ENCODE peak calls at places on chromosomes 12 and 14, in ten cellular contexts. S is cardiac muscle cell, A is tibial nerve, V is RWPE1, I is BJ, U is fibroblast of lung, K is GM13976, Z is brain microvascular endothelial cell, Q is nephron progenitor cell, D is AG09309. M is an unnamed sample.

GRCh38 chr14:23550131-23550826 is 1.3 kb downstream of the ZFHX2 start:
- DNase-seq in S (no peak), A (no peak), V (no peak), I (no peak), U (no peak), K (no peak), Z (no peak), Q (no peak), D (no peak), M (no peak)

GRCh38 chr12:100337299-100337698 is 19.6 kb upstream of the SLC17A8 start:
- DNase-seq in S (no peak), A (no peak), V (no peak), I (no peak), U (no peak), K (no peak), Z (no peak), Q (no peak), D (no peak), M (no peak)

GRCh38 chr12:57430117-57430930 is 519 bp downstream of the R3HDM2 start:
- DNase-seq in S (peak), A (no peak), V (peak), I (no peak), U (peak), K (no peak), Z (peak), Q (peak), D (no peak), M (no peak)

GRCh38 chr12:65229441-65229840 is 49.0 kb upstream of the MSRB3 start:
- DNase-seq in S (peak), A (no peak), V (peak), I (peak), U (peak), K (no peak), Z (peak), Q (no peak), D (peak), M (no peak)

GRCh38 chr12:67068773-67069450 is 200.2 kb upstream of the CAND1 start:
- DNase-seq in S (peak), A (no peak), V (peak), I (no peak), U (peak), K (peak), Z (no peak), Q (peak), D (no peak), M (no peak)

GRCh38 chr12:121611306-121611705 is 15.0 kb upstream of the ORAI1 start:
- DNase-seq in S (no peak), A (no peak), V (peak), I (no peak), U (no peak), K (peak), Z (no peak), Q (peak), D (no peak), M (peak)

GRCh38 chr14:101917413-101918124 is 46.8 kb upstream of the DYNC1H1 start:
- DNase-seq in S (no peak), A (no peak), V (no peak), I (no peak), U (no peak), K (no peak), Z (no peak), Q (peak), D (no peak), M (no peak)

GRCh38 chr14:67522270-67522669 is 10.8 kb upstream of the PLEKHH1 start:
- DNase-seq in S (no peak), A (no peak), V (no peak), I (no peak), U (no peak), K (no peak), Z (no peak), Q (no peak), D (no peak), M (no peak)

GRCh38 chr12:63362801-63363200 is 211.8 kb upstream of the AVPR1A start:
- DNase-seq in S (no peak), A (no peak), V (no peak), I (peak), U (peak), K (no peak), Z (peak), Q (no peak), D (no peak), M (no peak)

GRCh38 chr14:39582028-39582654 is 149.9 kb upstream of the FBXO33 start:
- DNase-seq in S (no peak), A (no peak), V (no peak), I (no peak), U (no peak), K (no peak), Z (no peak), Q (no peak), D (no peak), M (no peak)

GRCh38 chr14:39576726-39577125 is 144.5 kb upstream of the FBXO33 start:
- DNase-seq in S (no peak), A (no peak), V (no peak), I (no peak), U (peak), K (no peak), Z (no peak), Q (no peak), D (no peak), M (no peak)

GRCh38 chr14:39576258-39576657 is 144.0 kb upstream of the FBXO33 start:
- DNase-seq in S (no peak), A (no peak), V (no peak), I (no peak), U (no peak), K (no peak), Z (no peak), Q (no peak), D (no peak), M (no peak)

GRCh38 chr14:39581474-39581873 is 149.2 kb upstream of the FBXO33 start:
- DNase-seq in S (peak), A (no peak), V (no peak), I (no peak), U (no peak), K (no peak), Z (no peak), Q (no peak), D (no peak), M (no peak)
- TF ChIP-seq CTCF in S (no peak), A (no peak), V (peak), I (no peak), U (no peak), K (no peak), Z (no peak), Q (peak), D (no peak), M (no peak)

DNA sequence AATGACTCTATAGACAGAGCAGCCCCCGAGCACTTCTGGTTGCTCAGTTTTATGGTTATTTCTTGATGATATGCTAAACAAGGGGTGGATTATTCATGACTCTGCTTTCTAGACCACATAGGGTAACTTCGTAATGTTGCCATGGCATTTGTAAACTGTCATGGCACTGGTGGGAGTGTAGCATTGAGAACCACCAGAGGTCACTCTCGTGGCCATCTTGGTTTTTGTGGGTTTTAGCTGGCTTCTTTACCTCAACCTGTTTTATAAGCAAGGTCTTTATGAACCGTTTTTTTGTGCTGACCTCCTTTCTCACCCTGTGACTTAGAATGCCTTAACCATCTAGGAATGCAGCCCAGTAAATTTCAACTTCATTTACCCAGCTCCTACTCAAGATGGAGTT is 1036.2 kb upstream of the FLRT2 start:
- DNase-seq in S (peak), A (no peak), V (no peak), I (no peak), U (peak), K (no peak), Z (peak), Q (no peak), D (no peak), M (no peak)
- TF ChIP-seq CTCF in S (no peak), A (no peak), V (no peak), I (no peak), U (peak), K (no peak), Z (peak), Q (no peak), D (no peak), M (no peak)

GRCh38 chr12:85955127-85955526 is 81.0 kb downstream of the NTS start:
- DNase-seq in S (peak), A (no peak), V (peak), I (no peak), U (no peak), K (no peak), Z (no peak), Q (no peak), D (no peak), M (no peak)

GRCh38 chr12:85948340-85948739 is 74.2 kb downstream of the NTS start:
- DNase-seq in S (no peak), A (no peak), V (no peak), I (no peak), U (no peak), K (no peak), Z (no peak), Q (no peak), D (no peak), M (no peak)

GRCh38 chr12:85947286-85947685 is 73.2 kb downstream of the NTS start:
- DNase-seq in S (no peak), A (no peak), V (no peak), I (no peak), U (no peak), K (no peak), Z (no peak), Q (no peak), D (no peak), M (no peak)

GRCh38 chr12:85949253-85949652 is 75.2 kb downstream of the NTS start:
- DNase-seq in S (no peak), A (no peak), V (no peak), I (no peak), U (no peak), K (no peak), Z (no peak), Q (no peak), D (no peak), M (no peak)

DNA sequence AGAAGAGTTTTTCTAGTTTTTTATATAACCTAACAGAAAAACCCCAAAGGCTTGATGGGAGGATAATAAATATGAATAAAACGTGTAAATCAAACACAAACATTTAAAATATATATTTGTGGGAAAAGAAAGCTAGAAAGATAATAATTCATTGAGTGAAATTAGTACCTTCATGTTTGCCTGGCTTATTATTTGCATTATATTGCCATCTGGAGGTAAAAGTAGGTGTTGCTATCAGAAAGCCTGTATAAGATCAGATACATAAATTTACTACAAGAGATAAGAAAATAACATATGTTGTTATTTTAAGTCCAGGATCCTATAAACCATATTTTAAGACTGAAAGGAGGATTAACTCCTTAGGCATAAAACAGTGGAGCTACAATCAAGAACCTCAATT is 77.7 kb downstream of the NTS start:
- DNase-seq in S (peak), A (no peak), V (peak), I (no peak), U (peak), K (peak), Z (no peak), Q (no peak), D (no peak), M (no peak)
- TF ChIP-seq CTCF in S (peak), A (no peak), V (peak), I (no peak), U (peak), K (peak), Z (peak), Q (peak), D (no peak), M (peak)

DNA sequence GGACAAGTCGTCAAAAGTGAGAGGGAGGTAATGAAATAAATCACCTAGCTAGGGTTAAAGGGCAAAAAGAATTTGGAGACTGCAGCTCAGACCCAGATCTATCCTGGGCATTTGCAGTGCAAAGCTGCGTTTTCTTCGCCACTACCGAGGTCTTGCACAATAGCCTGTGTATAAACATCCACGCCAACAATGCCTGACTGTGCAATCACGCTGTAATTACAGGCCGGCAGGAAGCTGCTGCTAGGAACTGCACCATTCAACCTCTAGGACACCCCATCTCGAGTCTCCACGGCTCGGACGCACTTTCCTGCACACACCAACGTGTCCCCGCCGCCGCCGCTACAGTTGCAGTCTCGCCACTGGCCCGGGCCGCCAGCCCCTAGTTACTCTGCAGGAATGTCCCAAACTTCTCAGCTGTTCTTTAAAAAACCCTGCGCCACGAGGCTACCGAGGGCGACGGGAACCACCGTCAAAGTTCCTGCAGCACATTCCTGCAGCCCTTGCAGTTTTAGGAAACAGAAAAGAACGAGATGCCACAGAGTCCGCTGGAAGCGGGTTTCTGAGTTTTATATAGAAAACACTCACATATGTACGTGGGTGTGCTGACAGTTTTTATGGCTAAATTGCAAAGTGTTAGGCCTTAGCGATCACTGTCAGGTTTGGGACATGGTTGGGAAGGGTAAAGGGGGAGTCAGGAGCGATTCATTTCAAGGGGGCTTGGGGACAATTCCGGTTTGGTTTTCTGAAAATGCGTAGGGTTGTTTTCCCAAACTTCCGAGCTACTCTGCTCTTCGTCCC is 65.6 kb upstream of the PTGR2 start:
- DNase-seq in S (peak), A (peak), V (peak), I (peak), U (peak), K (no peak), Z (peak), Q (peak), D (peak), M (peak)
- TF ChIP-seq CTCF in S (peak), A (no peak), V (peak), I (peak), U (peak), K (no peak), Z (peak), Q (no peak), D (peak), M (peak)

GRCh38 chr14:94015223-94015622 is 10.9 kb upstream of the OTUB2 start:
- DNase-seq in S (no peak), A (no peak), V (no peak), I (no peak), U (no peak), K (no peak), Z (no peak), Q (no peak), D (no peak), M (no peak)
- TF ChIP-seq CTCF in S (no peak), A (no peak), V (no peak), I (no peak), U (no peak), K (no peak), Z (no peak), Q (no peak), D (no peak), M (no peak)

GRCh38 chr12:70724444-70724843 is 87.2 kb upstream of the PTPRB start:
- DNase-seq in S (peak), A (no peak), V (no peak), I (no peak), U (peak), K (no peak), Z (peak), Q (no peak), D (no peak), M (no peak)
- TF ChIP-seq CTCF in S (peak), A (no peak), V (no peak), I (peak), U (peak), K (no peak), Z (peak), Q (peak), D (peak), M (no peak)

GRCh38 chr14:98138666-98139065 is 1133.3 kb downstream of the BCL11B start:
- DNase-seq in S (peak), A (no peak), V (no peak), I (no peak), U (peak), K (peak), Z (no peak), Q (peak), D (no peak), M (no peak)
- TF ChIP-seq CTCF in S (peak), A (peak), V (no peak), I (no peak), U (no peak), K (peak), Z (peak), Q (peak), D (peak), M (no peak)

GRCh38 chr12:7439579-7440505 is 4.1 kb downstream of the CD163L1 start:
- DNase-seq in S (peak), A (no peak), V (peak), I (no peak), U (peak), K (peak), Z (peak), Q (peak), D (no peak), M (peak)
- TF ChIP-seq CTCF in S (no peak), A (no peak), V (no peak), I (no peak), U (no peak), K (no peak), Z (no peak), Q (no peak), D (no peak), M (peak)

GRCh38 chr12:101743242-101743641 is 4.0 kb upstream of the SYCP3 start:
- DNase-seq in S (no peak), A (no peak), V (no peak), I (no peak), U (no peak), K (no peak), Z (no peak), Q (no peak), D (no peak), M (no peak)

GRCh38 chr12:101746661-101747060 is 7.4 kb upstream of the SYCP3 start:
- DNase-seq in S (peak), A (no peak), V (no peak), I (no peak), U (no peak), K (no peak), Z (no peak), Q (no peak), D (peak), M (no peak)

GRCh38 chr12:101740980-101741379 is 1.7 kb upstream of the SYCP3 start:
- DNase-seq in S (no peak), A (no peak), V (no peak), I (no peak), U (no peak), K (no peak), Z (no peak), Q (no peak), D (no peak), M (no peak)

GRCh38 chr12:101745481-101745880 is 6.2 kb upstream of the SYCP3 start:
- DNase-seq in S (no peak), A (no peak), V (no peak), I (no peak), U (no peak), K (no peak), Z (no peak), Q (no peak), D (no peak), M (no peak)

DNA sequence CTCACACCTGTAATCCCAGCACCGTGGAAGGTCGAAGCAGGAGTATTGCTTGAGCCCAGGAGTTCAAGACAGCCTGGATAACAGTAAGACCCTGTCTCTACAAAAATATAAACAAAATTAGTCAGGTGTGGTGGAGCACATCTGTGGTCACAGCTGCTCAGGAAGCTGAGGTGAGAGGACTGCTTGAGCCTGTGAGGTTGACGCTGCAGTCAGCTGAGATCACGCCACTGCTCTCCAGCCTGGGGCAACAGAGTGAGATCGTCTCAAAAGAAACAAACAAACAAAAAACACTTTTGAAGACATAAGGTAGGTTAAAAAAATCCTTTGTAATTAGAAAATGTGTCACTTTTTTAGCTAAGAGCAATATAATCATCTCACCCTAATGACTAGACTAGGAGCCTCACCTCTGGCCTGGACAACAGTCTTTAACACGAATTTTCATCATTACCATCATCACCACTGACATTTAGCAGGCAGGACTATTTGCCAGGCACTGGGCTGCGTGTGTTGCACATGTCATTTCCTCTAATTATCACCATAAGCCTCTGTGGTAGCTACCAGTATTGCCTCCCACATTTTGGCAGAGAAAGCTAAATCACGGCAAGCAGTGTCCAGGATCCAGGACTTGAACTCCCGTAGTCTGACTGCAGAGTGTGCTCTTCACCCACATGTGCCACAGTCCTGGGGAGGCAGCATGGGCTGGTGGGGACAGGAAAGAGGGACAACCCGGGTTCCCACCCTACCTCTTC is 4.6 kb upstream of the SYCP3 start:
- DNase-seq in S (no peak), A (no peak), V (no peak), I (no peak), U (no peak), K (peak), Z (no peak), Q (no peak), D (no peak), M (no peak)
- TF ChIP-seq CTCF in S (no peak), A (no peak), V (no peak), I (no peak), U (no peak), K (no peak), Z (no peak), Q (no peak), D (no peak), M (no peak)

DNA sequence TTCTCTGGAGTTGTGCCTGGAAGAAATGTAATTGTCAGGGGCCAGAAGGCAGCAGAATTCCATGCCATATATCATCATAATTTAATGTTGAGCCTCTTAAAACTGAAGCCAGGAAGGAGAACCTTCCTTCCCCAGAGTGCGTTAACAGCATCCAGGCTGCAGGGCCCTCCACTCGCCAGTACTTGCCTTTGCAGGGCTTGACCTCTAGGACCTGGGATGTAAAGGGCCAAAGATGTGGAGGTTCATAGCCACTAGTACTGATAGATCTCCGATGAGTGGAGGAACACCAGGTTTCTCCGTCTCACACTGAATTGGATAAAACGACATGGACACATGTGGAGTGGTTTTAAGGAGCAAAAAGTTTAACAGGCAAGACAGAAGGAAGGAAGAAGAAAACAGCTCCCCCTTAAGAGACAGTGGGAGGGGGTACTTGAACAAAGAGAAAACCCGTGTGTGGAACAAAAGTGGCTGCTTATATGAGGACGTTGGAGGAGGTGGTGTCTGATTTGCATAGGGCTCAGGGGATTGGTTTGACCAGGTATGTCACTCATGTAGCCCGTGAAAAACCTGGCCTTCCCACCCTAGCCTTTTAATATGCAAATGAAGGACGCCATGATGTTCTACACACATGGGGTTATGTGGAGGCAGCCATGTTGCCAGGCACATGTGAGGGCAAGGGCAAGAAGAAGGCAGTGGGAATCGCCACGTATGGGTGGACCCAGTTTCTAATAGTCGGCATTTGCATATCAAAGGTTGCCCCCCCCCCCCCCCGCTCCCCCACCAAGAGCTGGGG is 38.8 kb upstream of the WSCD2 start:
- DNase-seq in S (no peak), A (no peak), V (no peak), I (no peak), U (no peak), K (no peak), Z (no peak), Q (no peak), D (no peak), M (no peak)
- TF ChIP-seq CTCF in S (no peak), A (no peak), V (no peak), I (no peak), U (no peak), K (no peak), Z (no peak), Q (no peak), D (no peak), M (no peak)

M was measured in upper lobe of left lung.